ENCODE peak calls at places on chromosomes 12 and 14, in six cellular contexts. F is GM12878, Z is HepG2, R is K562, O is H1, C is HCT116. W is an unnamed sample.

GRCh38 chr14:54440037-54440436 is 1.1 kb downstream of the CNIH1 start:
- DNase-seq in F (no peak), Z (no peak), R (peak; percentile 3), O (no peak), C (no peak), W (no peak)

GRCh38 chr12:125143491-125143890 is 78.3 kb downstream of the AACS start:
- DNase-seq in F (no peak), Z (no peak), R (no peak), O (no peak), C (no peak), W (no peak)

GRCh38 chr14:73258076-73258475 is 20.8 kb downstream of the PAPLN start:
- DNase-seq in F (no peak), Z (no peak), R (no peak), O (no peak), C (no peak), W (no peak)

GRCh38 chr14:104305511-104306449 is 167.4 kb downstream of the KIF26A start:
- DNase-seq in F (no peak), Z (no peak), R (no peak), O (no peak), C (no peak), W (no peak)

GRCh38 chr12:12439636-12440035 is 82.8 kb downstream of the BORCS5 start:
- DNase-seq in F (no peak), Z (peak; percentile 87), R (no peak), O (no peak), C (no peak), W (no peak)

GRCh38 chr14:74904623-74905503 is 18.2 kb downstream of the RPS6KL1 start:
- DNase-seq in F (no peak), Z (no peak), R (no peak), O (no peak), C (no peak), W (no peak)

GRCh38 chr14:26596722-26597030 is 1.2 kb downstream of the NOVA1 start:
- DNase-seq in F (no peak), Z (no peak), R (no peak), O (no peak), C (no peak), W (peak; percentile 12)

GRCh38 chr12:29072631-29073030 is 76.4 kb upstream of the FAR2 start:
- DNase-seq in F (no peak), Z (no peak), R (no peak), O (no peak), C (no peak), W (no peak)

GRCh38 chr12:49232940-49233841 is 31.7 kb upstream of the TUBA1C start:
- DNase-seq in F (no peak), Z (peak; percentile 30), R (peak; percentile 98), O (no peak), C (no peak), W (peak; percentile 62)

GRCh38 chr12:123599721-123600120 is 2.2 kb upstream of the DDX55 start:
- DNase-seq in F (no peak), Z (no peak), R (no peak), O (no peak), C (no peak), W (no peak)

GRCh38 chr12:51980051-51980808 is 26.5 kb upstream of the TAMALIN start:
- DNase-seq in F (no peak), Z (peak; percentile 50), R (peak; percentile 86), O (no peak), C (no peak), W (peak; percentile 68)

GRCh38 chr12:45536254-45536653 is 193.3 kb upstream of the ARID2 start:
- DNase-seq in F (no peak), Z (no peak), R (no peak), O (no peak), C (no peak), W (no peak)

GRCh38 chr14:100601914-100602313 is 14.7 kb upstream of the BEGAIN start:
- DNase-seq in F (no peak), Z (no peak), R (no peak), O (no peak), C (no peak), W (no peak)

GRCh38 chr14:71439247-71439646 is 493.0 kb upstream of the RGS6 start:
- DNase-seq in F (no peak), Z (no peak), R (no peak), O (no peak), C (no peak), W (no peak)

GRCh38 chr14:51554339-51554920 is 97.3 kb upstream of the FRMD6 start:
- DNase-seq in F (no peak), Z (no peak), R (no peak), O (no peak), C (no peak), W (no peak)

GRCh38 chr14:105999361-106000028 is 473.1 kb downstream of the TMEM121 start:
- DNase-seq in F (no peak), Z (peak; percentile 50), R (peak; percentile 50), O (no peak), C (peak; percentile 24), W (peak; percentile 16)

GRCh38 chr14:68625366-68626090 is 167.3 kb downstream of the ZFP36L1 start:
- DNase-seq in F (no peak), Z (no peak), R (no peak), O (no peak), C (no peak), W (no peak)

GRCh38 chr12:87807127-87807526 is 222.1 kb downstream of the C12orf50 start:
- DNase-seq in F (no peak), Z (no peak), R (no peak), O (no peak), C (no peak), W (no peak)

GRCh38 chr12:30450872-30451271 is 244.8 kb downstream of the IPO8 start:
- DNase-seq in F (no peak), Z (no peak), R (peak; percentile 75), O (no peak), C (no peak), W (no peak)

GRCh38 chr12:6165418-6165817 is 34.8 kb upstream of the CD9 start:
- DNase-seq in F (no peak), Z (no peak), R (no peak), O (no peak), C (no peak), W (no peak)

GRCh38 chr12:6171409-6172015 is 28.7 kb upstream of the CD9 start:
- DNase-seq in F (no peak), Z (no peak), R (peak; percentile 57), O (no peak), C (no peak), W (no peak)

GRCh38 chr12:6169107-6169440 is 31.1 kb upstream of the CD9 start:
- DNase-seq in F (no peak), Z (no peak), R (no peak), O (no peak), C (no peak), W (no peak)

GRCh38 chr12:6166808-6167207 is 33.4 kb upstream of the CD9 start:
- DNase-seq in F (no peak), Z (no peak), R (no peak), O (no peak), C (no peak), W (no peak)

DNA sequence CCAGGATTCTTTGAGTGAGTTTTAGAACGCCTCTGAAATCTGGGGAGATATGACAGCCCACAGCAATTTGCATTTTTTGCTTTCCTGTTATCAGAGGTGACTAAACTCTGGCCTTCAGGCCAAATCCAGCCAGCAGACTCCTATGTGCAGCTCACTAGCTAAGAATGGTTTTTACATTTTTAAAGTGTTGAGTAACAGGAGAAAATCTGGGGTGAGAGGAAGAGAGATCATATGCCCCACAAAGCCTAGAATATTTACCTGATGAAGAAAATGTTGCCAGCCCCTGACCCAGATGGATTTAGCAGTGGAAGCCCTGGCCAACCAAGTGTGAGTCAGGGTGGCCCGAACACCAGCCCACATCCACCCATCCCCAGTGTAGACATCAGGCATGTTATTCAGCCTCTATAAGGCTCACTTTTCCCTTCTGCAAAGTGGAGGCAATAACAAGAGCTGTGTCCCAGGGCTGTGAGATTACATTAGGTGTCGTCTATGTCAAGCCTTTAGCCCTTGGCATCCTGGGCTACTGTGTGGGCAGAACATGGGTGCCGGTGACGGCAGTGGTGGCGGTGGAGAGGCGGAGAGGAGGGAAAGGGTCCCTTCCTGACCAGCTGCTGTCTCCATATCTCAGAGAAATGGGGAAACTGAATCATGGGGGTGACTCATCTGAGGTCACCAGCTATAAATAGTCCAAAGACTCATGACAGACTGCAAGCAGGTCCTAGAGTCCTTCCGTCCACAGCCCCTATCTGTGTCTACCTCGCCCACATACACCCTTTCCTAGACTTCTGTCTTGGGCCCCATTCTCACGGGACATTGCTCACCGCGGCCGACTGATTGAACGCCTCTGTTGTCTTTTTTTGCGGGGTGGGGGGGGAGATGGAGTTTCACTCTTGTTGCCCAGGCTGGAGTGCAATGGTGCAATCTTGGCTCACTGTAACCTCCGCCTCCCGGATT is 32.6 kb upstream of the CD9 start:
- DNase-seq in F (peak; percentile 62), Z (peak; percentile 30), R (peak; percentile 87), O (no peak), C (peak; percentile 82), W (no peak)
- TF ChIP-seq ATF3 in F (no peak), Z (no peak), R (peak; percentile 95), O (no peak), C (no peak), W (no peak)

DNA sequence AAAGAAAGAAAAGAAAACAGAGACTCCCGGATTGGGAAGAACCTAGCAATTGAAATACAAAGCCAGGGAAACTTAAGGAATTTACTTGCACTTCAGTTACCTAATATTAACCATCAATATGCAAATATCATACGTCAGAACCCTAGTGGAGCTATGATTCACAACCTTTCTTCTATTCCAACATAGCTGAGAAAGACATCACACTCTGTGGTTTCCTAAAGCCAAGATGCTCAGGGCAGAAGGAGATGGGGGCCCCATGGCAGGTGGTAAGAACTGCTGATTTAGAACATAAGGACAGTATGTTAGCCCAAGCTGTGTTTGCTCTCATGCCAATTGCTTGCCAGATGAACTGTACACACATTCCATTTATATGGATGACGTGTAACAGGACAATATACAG is 34.7 kb downstream of the HECTD4 start:
- DNase-seq in F (no peak), Z (no peak), R (no peak), O (no peak), C (no peak), W (no peak)
- TF ChIP-seq ATF3 in F (no peak), Z (no peak), R (no peak), O (no peak), C (no peak), W (no peak)

GRCh38 chr12:88998421-88998820 is 353.9 kb downstream of the DUSP6 start:
- DNase-seq in F (no peak), Z (no peak), R (no peak), O (no peak), C (no peak), W (no peak)

GRCh38 chr12:88996389-88996788 is 355.9 kb downstream of the DUSP6 start:
- DNase-seq in F (no peak), Z (no peak), R (no peak), O (no peak), C (no peak), W (no peak)

GRCh38 chr12:88994537-88994936 is 357.8 kb downstream of the DUSP6 start:
- DNase-seq in F (no peak), Z (no peak), R (no peak), O (no peak), C (no peak), W (no peak)

GRCh38 chr12:88993655-88994054 is 358.6 kb downstream of the DUSP6 start:
- DNase-seq in F (no peak), Z (peak; percentile 36), R (peak; percentile 12), O (no peak), C (peak; percentile 63), W (no peak)
- TF ChIP-seq ATF3 in F (no peak), Z (no peak), R (no peak), O (no peak), C (no peak), W (no peak)

DNA sequence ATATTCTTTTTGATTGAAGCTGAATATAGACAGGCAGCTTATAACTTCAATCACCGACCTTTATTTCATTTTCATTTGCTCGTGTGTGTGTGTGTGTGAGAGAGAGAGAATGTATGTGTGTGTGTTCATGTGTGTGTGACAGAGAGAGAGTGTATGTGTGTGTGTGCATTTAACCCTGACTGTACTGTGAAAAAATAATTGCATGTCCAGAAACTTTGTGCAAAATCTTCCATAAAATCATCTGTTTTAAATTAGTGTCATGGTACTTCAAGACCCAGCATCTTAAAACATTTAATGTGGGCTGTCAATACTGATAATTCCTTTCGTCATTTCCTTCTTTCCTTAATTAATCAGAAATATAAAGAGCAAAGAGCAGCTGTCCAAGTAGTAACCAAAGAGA is 1.6 kb downstream of the DCN start:
- DNase-seq in F (no peak), Z (no peak), R (no peak), O (no peak), C (no peak), W (no peak)
- TF ChIP-seq ATF3 in F (no peak), Z (no peak), R (no peak), O (no peak), C (no peak), W (no peak)